ENCODE peak calls at places on chromosomes 5 and 9, in six cellular contexts. T is NCI-H226; P is activated effector memory CD4-positive, alpha-beta T cell treated with Interleukin-2 at 50 U/mL for 16 hours; H is activated T-cell treated with anti-CD3 and anti-CD28 coated beads for 1 hour; Z is myocyte; L is left cardiac atrium. Y is an unnamed sample.

GRCh38 chr9:132443951-132444615 is 34.1 kb downstream of the CFAP77 start:
- DNase-seq in Z (no peak), P (no peak), H (no peak), L (no peak), T (no peak), Y (no peak)

GRCh38 chr5:90015584-90016018 is 394.0 kb downstream of the CETN3 start:
- DNase-seq in Z (peak), P (no peak), H (no peak), L (no peak), T (peak), Y (no peak)

GRCh38 chr9:15205632-15206243 is 101.3 kb downstream of the TTC39B start:
- DNase-seq in P (no peak), Z (no peak), L (no peak), H (no peak), T (no peak), Y (no peak)

GRCh38 chr5:28399211-28399610 is 1360.8 kb upstream of the CDH9 start:
- DNase-seq in H (no peak), L (no peak), Z (no peak), P (no peak), T (no peak), Y (no peak)

GRCh38 chr5:852431-853401 is 1.9 kb upstream of the ZDHHC11 start:
- DNase-seq in T (no peak), H (no peak), P (no peak), L (no peak), Z (no peak), Y (no peak)

GRCh38 chr5:77175235-77175634 is 35.2 kb upstream of the PDE8B start:
- DNase-seq in Z (no peak), T (no peak), H (no peak), L (no peak), P (no peak), Y (no peak)

GRCh38 chr9:129379181-129379836 is 201.2 kb upstream of the IER5L start:
- DNase-seq in Z (no peak), H (no peak), P (no peak), L (no peak), T (no peak), Y (no peak)

GRCh38 chr9:108953983-108954574 is 19.9 kb downstream of the ABITRAM start:
- DNase-seq in T (no peak), H (no peak), P (no peak), Z (peak), L (no peak), Y (no peak)

GRCh38 chr9:76624381-76625048 is 139.7 kb upstream of the PCA3 start:
- DNase-seq in T (no peak), H (no peak), L (no peak), P (no peak), Z (no peak), Y (no peak)

GRCh38 chr5:147567917-147568598 is 58.2 kb upstream of the DPYSL3 start:
- DNase-seq in T (peak), Z (peak), L (no peak), H (no peak), P (no peak), Y (no peak)

GRCh38 chr5:178232124-178232919 is at the start of gene PHYKPL:
- DNase-seq in Z (peak), L (peak), H (peak), P (peak), T (peak), Y (peak)

GRCh38 chr5:17808566-17808965 is 174.3 kb downstream of the TAF11L14 start:
- DNase-seq in T (no peak), H (no peak), L (no peak), Z (no peak), P (no peak), Y (no peak)

GRCh38 chr5:5941486-5941885 is 436.9 kb downstream of the MED10 start:
- DNase-seq in T (no peak), P (no peak), L (no peak), H (no peak), Z (no peak), Y (no peak)